ENCODE peak calls at places on chromosomes 16 and 17, in six cellular contexts. One of them, this sample, is unnamed.

GRCh38 chr16:81180578-81180977 is 57.9 kb upstream of the BCO1 start:
- DNase-seq in AG10803: no peak
- DNase-seq in dorsolateral prefrontal cortex: no peak
- DNase-seq in cardiac muscle cell: no peak
- DNase-seq in uterus: no peak
- DNase-seq in cardiac fibroblast: no peak
- DNase-seq in this sample: no peak

GRCh38 chr17:57625511-57625910 is 119.6 kb downstream of the CCDC182 start:
- DNase-seq in AG10803: no peak
- DNase-seq in dorsolateral prefrontal cortex: no peak
- DNase-seq in cardiac muscle cell: no peak
- DNase-seq in uterus: no peak
- DNase-seq in cardiac fibroblast: no peak
- DNase-seq in this sample: no peak

GRCh38 chr16:9077001-9077809 is 14.2 kb upstream of the HAPSTR1 start:
- DNase-seq in AG10803: peak
- DNase-seq in dorsolateral prefrontal cortex: no peak
- DNase-seq in cardiac muscle cell: no peak
- DNase-seq in uterus: no peak
- DNase-seq in cardiac fibroblast: peak
- DNase-seq in this sample: peak

GRCh38 chr17:63928966-63929695 is 3.0 kb downstream of the CD79B start:
- DNase-seq in AG10803: no peak
- DNase-seq in dorsolateral prefrontal cortex: no peak
- DNase-seq in cardiac muscle cell: no peak
- DNase-seq in uterus: no peak
- DNase-seq in cardiac fibroblast: no peak
- DNase-seq in this sample: no peak

GRCh38 chr16:70522216-70523000 is 946 bp downstream of the COG4 start:
- DNase-seq in AG10803: no peak
- DNase-seq in dorsolateral prefrontal cortex: no peak
- DNase-seq in cardiac muscle cell: no peak
- DNase-seq in uterus: no peak
- DNase-seq in cardiac fibroblast: no peak
- DNase-seq in this sample: no peak

GRCh38 chr17:68057531-68057952 is 22.0 kb downstream of the KPNA2 start:
- DNase-seq in AG10803: peak
- DNase-seq in dorsolateral prefrontal cortex: no peak
- DNase-seq in cardiac muscle cell: peak
- DNase-seq in uterus: no peak
- DNase-seq in cardiac fibroblast: peak
- DNase-seq in this sample: peak

GRCh38 chr16:3183445-3184139 is 4.4 kb upstream of the OR1F1 start:
- DNase-seq in AG10803: no peak
- DNase-seq in dorsolateral prefrontal cortex: no peak
- DNase-seq in cardiac muscle cell: no peak
- DNase-seq in uterus: no peak
- DNase-seq in cardiac fibroblast: no peak
- DNase-seq in this sample: no peak

GRCh38 chr16:66751135-66751991 is at the start of gene DYNC1LI2:
- DNase-seq in AG10803: peak
- DNase-seq in dorsolateral prefrontal cortex: peak
- DNase-seq in cardiac muscle cell: peak
- DNase-seq in uterus: peak
- DNase-seq in cardiac fibroblast: peak
- DNase-seq in this sample: peak

GRCh38 chr17:73271078-73271477 is 9.4 kb upstream of the CPSF4L start:
- DNase-seq in AG10803: no peak
- DNase-seq in dorsolateral prefrontal cortex: no peak
- DNase-seq in cardiac muscle cell: no peak
- DNase-seq in uterus: no peak
- DNase-seq in cardiac fibroblast: no peak
- DNase-seq in this sample: peak

GRCh38 chr17:28937044-28937729 is 14.1 kb downstream of the PHF12 start:
- DNase-seq in AG10803: peak
- DNase-seq in dorsolateral prefrontal cortex: no peak
- DNase-seq in cardiac muscle cell: peak
- DNase-seq in uterus: no peak
- DNase-seq in cardiac fibroblast: peak
- DNase-seq in this sample: peak
- H3K4me3 ChIP-seq in AG10803: no peak
- H3K4me3 ChIP-seq in dorsolateral prefrontal cortex: no peak
- H3K4me3 ChIP-seq in cardiac muscle cell: no peak
- H3K4me3 ChIP-seq in uterus: no peak
- H3K4me3 ChIP-seq in cardiac fibroblast: no peak
- H3K4me3 ChIP-seq in this sample: no peak

GRCh38 chr17:79830763-79831366 is 8.4 kb downstream of the CBX4 start:
- DNase-seq in AG10803: no peak
- DNase-seq in dorsolateral prefrontal cortex: no peak
- DNase-seq in cardiac muscle cell: no peak
- DNase-seq in uterus: no peak
- DNase-seq in cardiac fibroblast: no peak
- DNase-seq in this sample: no peak

GRCh38 chr17:79831367-79832210 is 7.7 kb downstream of the CBX4 start:
- DNase-seq in AG10803: no peak
- DNase-seq in dorsolateral prefrontal cortex: peak
- DNase-seq in cardiac muscle cell: peak
- DNase-seq in uterus: no peak
- DNase-seq in cardiac fibroblast: no peak
- DNase-seq in this sample: no peak

GRCh38 chr17:79833744-79834574 is 5.3 kb downstream of the CBX4 start:
- DNase-seq in AG10803: no peak
- DNase-seq in dorsolateral prefrontal cortex: no peak
- DNase-seq in cardiac muscle cell: no peak
- DNase-seq in uterus: no peak
- DNase-seq in cardiac fibroblast: no peak
- DNase-seq in this sample: no peak

GRCh38 chr17:79833110-79833450 is 6.2 kb downstream of the CBX4 start:
- DNase-seq in AG10803: no peak
- DNase-seq in dorsolateral prefrontal cortex: no peak
- DNase-seq in cardiac muscle cell: no peak
- DNase-seq in uterus: no peak
- DNase-seq in cardiac fibroblast: no peak
- DNase-seq in this sample: no peak

GRCh38 chr17:79832211-79833109 is 6.8 kb downstream of the CBX4 start:
- DNase-seq in AG10803: no peak
- DNase-seq in dorsolateral prefrontal cortex: no peak
- DNase-seq in cardiac muscle cell: peak
- DNase-seq in uterus: no peak
- DNase-seq in cardiac fibroblast: no peak
- DNase-seq in this sample: no peak
- TF ChIP-seq CTCF in AG10803: no peak
- TF ChIP-seq CTCF in dorsolateral prefrontal cortex: no peak
- TF ChIP-seq CTCF in cardiac muscle cell: no peak
- TF ChIP-seq CTCF in uterus: no peak
- TF ChIP-seq CTCF in cardiac fibroblast: no peak
- TF ChIP-seq CTCF in this sample: no peak

DNA sequence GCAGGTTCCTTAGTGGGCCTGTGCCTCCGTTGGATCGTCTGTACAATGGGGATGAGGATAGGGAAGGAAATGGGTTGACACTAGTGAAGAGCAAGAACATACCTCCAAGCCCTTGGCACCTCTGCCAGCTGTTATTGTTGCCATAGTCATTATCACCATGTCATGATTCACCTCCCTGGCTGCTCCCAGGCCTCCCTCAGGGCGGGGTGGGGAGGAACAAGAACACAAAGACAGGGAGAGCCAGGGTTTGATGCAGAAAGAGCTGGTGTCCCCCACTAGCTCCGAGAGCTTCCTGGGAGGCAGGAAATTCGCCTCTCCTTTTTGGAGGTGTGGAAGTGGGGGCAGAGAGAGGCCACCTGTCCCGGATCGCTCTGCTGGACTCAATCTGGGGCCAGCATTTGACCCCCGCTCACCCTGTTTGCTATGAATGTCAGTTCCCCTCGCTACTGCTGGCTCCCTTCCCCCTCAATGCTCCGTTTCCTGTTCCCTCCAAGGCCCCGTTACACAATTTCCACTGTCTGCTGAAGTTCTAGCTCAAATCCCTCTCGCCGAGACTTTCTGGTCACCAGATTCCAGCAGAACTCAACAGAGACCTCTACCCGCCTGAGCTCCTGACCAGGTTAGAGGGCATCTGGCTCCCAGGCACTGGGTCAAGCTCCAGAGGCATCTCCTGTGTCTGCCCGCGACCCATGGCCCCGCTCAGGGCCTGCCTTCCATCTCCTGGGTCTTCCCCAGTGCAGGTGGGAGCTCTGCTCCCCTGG is 9.1 kb downstream of the TIMP2 start:
- DNase-seq in AG10803: peak
- DNase-seq in dorsolateral prefrontal cortex: no peak
- DNase-seq in cardiac muscle cell: peak
- DNase-seq in uterus: no peak
- DNase-seq in cardiac fibroblast: peak
- DNase-seq in this sample: peak
- H3K4me3 ChIP-seq in AG10803: peak
- H3K4me3 ChIP-seq in dorsolateral prefrontal cortex: no peak
- H3K4me3 ChIP-seq in cardiac muscle cell: no peak
- H3K4me3 ChIP-seq in uterus: no peak
- H3K4me3 ChIP-seq in cardiac fibroblast: peak
- H3K4me3 ChIP-seq in this sample: no peak

GRCh38 chr16:16093625-16094332 is 129.5 kb downstream of the ABCC6 start:
- DNase-seq in AG10803: no peak
- DNase-seq in dorsolateral prefrontal cortex: no peak
- DNase-seq in cardiac muscle cell: no peak
- DNase-seq in uterus: no peak
- DNase-seq in cardiac fibroblast: no peak
- DNase-seq in this sample: no peak

GRCh38 chr16:16095646-16096045 is 127.6 kb downstream of the ABCC6 start:
- DNase-seq in AG10803: peak
- DNase-seq in dorsolateral prefrontal cortex: no peak
- DNase-seq in cardiac muscle cell: no peak
- DNase-seq in uterus: no peak
- DNase-seq in cardiac fibroblast: peak
- DNase-seq in this sample: no peak

GRCh38 chr16:16096858-16097213 is 126.5 kb downstream of the ABCC6 start:
- DNase-seq in AG10803: no peak
- DNase-seq in dorsolateral prefrontal cortex: no peak
- DNase-seq in cardiac muscle cell: no peak
- DNase-seq in uterus: no peak
- DNase-seq in cardiac fibroblast: no peak
- DNase-seq in this sample: no peak

GRCh38 chr16:16099320-16099719 is 124.0 kb downstream of the ABCC6 start:
- DNase-seq in AG10803: no peak
- DNase-seq in dorsolateral prefrontal cortex: no peak
- DNase-seq in cardiac muscle cell: no peak
- DNase-seq in uterus: no peak
- DNase-seq in cardiac fibroblast: no peak
- DNase-seq in this sample: no peak

DNA sequence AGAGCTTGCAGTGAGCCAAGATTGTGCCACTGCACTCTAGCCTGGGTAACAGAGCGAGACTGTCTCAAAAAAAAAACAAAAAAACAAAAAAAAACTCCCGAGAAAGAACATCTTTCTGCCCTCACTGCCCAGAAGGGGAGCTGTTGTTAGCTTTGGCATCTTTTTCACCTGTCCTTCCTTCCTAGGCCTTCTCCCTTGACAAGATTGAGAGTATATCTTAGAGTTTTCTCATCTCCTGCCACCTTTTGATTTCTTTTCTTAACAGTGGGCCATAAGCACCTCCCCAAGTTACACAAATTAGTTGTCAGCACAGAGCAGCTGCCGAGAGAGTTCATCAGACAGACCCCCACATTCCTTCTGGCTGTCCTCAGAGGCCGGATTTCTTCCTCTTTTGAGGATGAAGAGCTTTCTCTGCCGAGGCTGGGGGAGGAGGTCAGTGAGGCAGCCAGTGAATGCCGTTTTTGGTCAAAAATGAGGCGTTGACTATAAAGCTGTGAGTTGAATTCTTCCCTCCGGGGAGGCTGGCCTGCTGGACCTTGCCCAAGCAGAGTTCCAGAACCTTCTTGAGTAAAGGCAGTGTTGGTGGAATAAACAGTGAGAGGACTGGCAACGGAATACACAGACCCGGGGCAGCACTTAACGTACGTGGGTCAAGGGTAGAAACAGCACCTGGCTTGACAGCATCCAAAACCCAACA is 127.0 kb downstream of the ABCC6 start:
- DNase-seq in AG10803: peak
- DNase-seq in dorsolateral prefrontal cortex: no peak
- DNase-seq in cardiac muscle cell: peak
- DNase-seq in uterus: peak
- DNase-seq in cardiac fibroblast: peak
- DNase-seq in this sample: no peak
- TF ChIP-seq CTCF in AG10803: peak
- TF ChIP-seq CTCF in dorsolateral prefrontal cortex: no peak
- TF ChIP-seq CTCF in cardiac muscle cell: peak
- TF ChIP-seq CTCF in uterus: peak
- TF ChIP-seq CTCF in cardiac fibroblast: peak
- TF ChIP-seq CTCF in this sample: peak

GRCh38 chr16:49867234-49867633 is 11.3 kb upstream of the ZNF423 start:
- DNase-seq in AG10803: no peak
- DNase-seq in dorsolateral prefrontal cortex: no peak
- DNase-seq in cardiac muscle cell: no peak
- DNase-seq in uterus: no peak
- DNase-seq in cardiac fibroblast: no peak
- DNase-seq in this sample: no peak
- H3K4me3 ChIP-seq in AG10803: no peak
- H3K4me3 ChIP-seq in dorsolateral prefrontal cortex: no peak
- H3K4me3 ChIP-seq in cardiac muscle cell: no peak
- H3K4me3 ChIP-seq in uterus: no peak
- H3K4me3 ChIP-seq in cardiac fibroblast: no peak
- H3K4me3 ChIP-seq in this sample: no peak

DNA sequence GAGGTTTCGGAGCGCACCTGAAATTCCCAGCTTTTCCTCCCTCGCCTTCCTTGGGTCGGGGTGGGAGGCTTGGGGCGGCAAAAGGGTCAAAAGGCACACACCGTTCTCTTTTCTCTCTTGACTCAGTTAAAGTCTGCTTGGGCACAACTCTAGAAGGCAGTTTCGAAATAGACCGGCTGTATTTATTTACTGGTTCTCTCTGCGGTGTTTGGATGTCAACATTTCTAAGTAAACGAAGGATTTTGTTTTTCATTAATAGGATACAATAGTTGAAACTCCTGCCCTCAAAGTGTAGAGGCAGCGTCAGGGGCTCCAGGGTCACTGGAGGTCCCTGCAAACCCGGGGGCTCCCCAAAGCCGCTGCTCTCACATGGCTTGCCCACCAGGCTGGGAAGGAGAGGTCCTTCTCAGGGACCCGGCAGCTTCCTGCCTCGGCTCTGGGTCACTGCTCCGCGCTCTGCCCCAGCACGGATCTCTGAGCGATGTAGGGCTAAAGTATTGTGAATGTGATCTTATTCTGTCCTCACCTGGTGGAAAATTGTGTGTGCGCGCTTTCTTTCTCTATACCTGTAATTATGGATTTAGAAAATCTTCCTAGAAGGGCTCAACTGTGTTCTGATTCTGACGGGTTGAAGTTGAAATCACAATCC is 952 bp downstream of the BMERB1 start:
- DNase-seq in AG10803: no peak
- DNase-seq in dorsolateral prefrontal cortex: no peak
- DNase-seq in cardiac muscle cell: no peak
- DNase-seq in uterus: peak
- DNase-seq in cardiac fibroblast: peak
- DNase-seq in this sample: peak
- TF ChIP-seq CTCF in AG10803: no peak
- TF ChIP-seq CTCF in dorsolateral prefrontal cortex: no peak
- TF ChIP-seq CTCF in cardiac muscle cell: no peak
- TF ChIP-seq CTCF in uterus: no peak
- TF ChIP-seq CTCF in cardiac fibroblast: no peak
- TF ChIP-seq CTCF in this sample: peak

This sample was measured in epithelial cell of esophagus.